ENCODE peak calls at places on chromosomes 11 and 22, in eight cellular contexts. W is kidney; T is type B pancreatic cell; S is right cardiac atrium; R is activated CD4-positive, alpha-beta T cell treated with anti-CD3 and anti-CD28 coated beads, Interleukin-2, amount 10 ng/mL, durations not matched to agents 7 days and 5 days; C is NCI-H774; J is breast epithelium; B is NCI-H1436 treated with DMSO at 0.1 percent for 48 hours. I is an unnamed sample.
A peak's percentile ranks its signal among the peaks of the same experiment; 100 is the strongest.

GRCh38 chr11:83437939-83438338 is 151.8 kb upstream of the CCDC90B start:
- DNase-seq in R (no peak), S (no peak), B (no peak), J (no peak), W (no peak), T (no peak), C (no peak), I (no peak)

GRCh38 chr11:32852142-32852541 is 22.4 kb downstream of the PRRG4 start:
- DNase-seq in R (no peak), C (no peak), J (no peak), S (no peak), B (no peak), T (no peak), W (no peak), I (no peak)

GRCh38 chr11:2434008-2434407 is 10.3 kb downstream of the TRPM5 start:
- DNase-seq in W (peak; percentile 28), C (no peak), J (no peak), R (no peak), T (no peak), B (no peak), S (no peak), I (no peak)

GRCh38 chr11:5597953-5598352 is 1.5 kb downstream of the TRIM6 start:
- DNase-seq in B (no peak), C (no peak), W (no peak), J (no peak), R (no peak), S (peak; percentile 51), T (no peak), I (no peak)

GRCh38 chr22:45537734-45538181 is 35.1 kb downstream of the FBLN1 start:
- DNase-seq in R (no peak), C (no peak), S (peak; percentile 84), T (no peak), B (no peak), J (peak; percentile 80), W (no peak), I (no peak)

GRCh38 chr11:63764712-63765631 is 3.6 kb downstream of the ZFTA start:
- DNase-seq in W (peak; percentile 70), R (no peak), T (peak; percentile 71), S (peak; percentile 61), B (no peak), C (no peak), J (no peak), I (no peak)

GRCh38 chr22:49827853-49828598 is at the start of gene BRD1:
- DNase-seq in C (peak; percentile 15), W (peak; percentile 85), S (peak; percentile 91), J (no peak), T (no peak), B (no peak), R (peak; percentile 58), I (no peak)

GRCh38 chr11:10623797-10624761 is 55.6 kb upstream of the LYVE1 start:
- DNase-seq in C (no peak), R (no peak), W (no peak), T (no peak), J (no peak), B (no peak), S (peak; percentile 66), I (peak; percentile 49)

GRCh38 chr11:46392421-46393230 is 1.1 kb upstream of the CHRM4 start:
- DNase-seq in W (peak; percentile 93), C (peak; percentile 71), S (peak; percentile 95), R (peak; percentile 78), J (peak; percentile 87), T (peak; percentile 90), B (no peak), I (no peak)

GRCh38 chr11:124861670-124862069 is 3.6 kb upstream of the ROBO3 start:
- DNase-seq in B (no peak), S (no peak), C (no peak), T (peak; percentile 62), J (no peak), R (no peak), W (no peak), I (no peak)

GRCh38 chr11:123549901-123550619 is 104.4 kb downstream of the SCN3B start:
- DNase-seq in B (no peak), C (no peak), J (no peak), T (no peak), W (no peak), R (no peak), S (no peak), I (no peak)

GRCh38 chr22:24482586-24482985 is 12.5 kb upstream of the UPB1 start:
- DNase-seq in C (no peak), R (no peak), J (no peak), W (no peak), B (peak; percentile 85), T (no peak), S (no peak), I (no peak)

GRCh38 chr11:64906314-64906635 is 10.7 kb downstream of the ATG2A start:
- DNase-seq in T (no peak), C (no peak), W (no peak), J (no peak), R (no peak), S (no peak), B (no peak), I (no peak)

GRCh38 chr11:66327171-66328035 is 8.8 kb downstream of the RIN1 start:
- DNase-seq in J (no peak), T (no peak), R (no peak), B (no peak), C (no peak), W (peak; percentile 78), S (peak; percentile 29), I (no peak)

GRCh38 chr11:59097113-59097708 is 9.8 kb upstream of the FAM111B start:
- DNase-seq in C (no peak), R (peak; percentile 78), T (no peak), J (no peak), B (no peak), W (no peak), S (peak; percentile 85), I (peak; percentile 11)

GRCh38 chr22:42651134-42651533 is 1.9 kb upstream of the CYB5R3 start:
- DNase-seq in B (no peak), C (no peak), W (no peak), R (no peak), T (no peak), S (no peak), J (no peak), I (no peak)

GRCh38 chr22:43529461-43529860 is 117.6 kb downstream of the MPPED1 start:
- DNase-seq in J (no peak), T (no peak), R (no peak), C (no peak), B (no peak), W (peak; percentile 10), S (no peak), I (no peak)

GRCh38 chr11:57899378-57899777 is 124.3 kb upstream of the OR9Q1 start:
- DNase-seq in R (no peak), W (no peak), S (no peak), B (no peak), C (no peak), J (no peak), T (no peak), I (no peak)

GRCh38 chr22:30606455-30607299 is at the start of gene TCN2:
- DNase-seq in S (peak; percentile 86), W (peak; percentile 91), C (no peak), B (no peak), R (peak; percentile 36), J (peak; percentile 67), T (no peak), I (peak; percentile 72)

GRCh38 chr11:133809525-133810178 is 35.7 kb downstream of the SPATA19 start:
- DNase-seq in J (no peak), R (no peak), S (peak; percentile 56), C (no peak), B (no peak), W (no peak), T (no peak), I (no peak)

GRCh38 chr11:2204361-2205213 is 33.0 kb upstream of the TH start:
- DNase-seq in W (peak; percentile 58), C (no peak), J (peak; percentile 25), B (no peak), T (peak; percentile 68), R (no peak), S (no peak), I (no peak)

GRCh38 chr11:123055132-123055924 is 6.6 kb downstream of the HSPA8 start:
- DNase-seq in R (no peak), J (no peak), S (no peak), T (no peak), C (no peak), W (no peak), B (no peak), I (no peak)

GRCh38 chr11:29061452-29061851 is 953.3 kb downstream of the METTL15 start:
- DNase-seq in T (no peak), S (no peak), B (no peak), R (no peak), J (no peak), C (no peak), W (no peak), I (no peak)

GRCh38 chr11:111933872-111934271 is 3.3 kb upstream of the DIXDC1 start:
- DNase-seq in W (no peak), S (no peak), C (no peak), B (no peak), T (no peak), J (no peak), R (no peak), I (no peak)

GRCh38 chr22:49594078-49594477 is 233.6 kb downstream of the BRD1 start:
- DNase-seq in S (no peak), B (no peak), R (no peak), C (no peak), T (no peak), W (peak; percentile 39), J (peak; percentile 36), I (no peak)